ENCODE peak calls at places on chromosomes 6 and 20, in six cellular contexts. U is mammary epithelial cell, H is adrenal gland, C is lung, A is stomach, X is transverse colon. Q is an unnamed sample.

GRCh38 chr6:6251555-6252280 is 68.7 kb downstream of the F13A1 start:
- DNase-seq in U (no peak), H (no peak), C (no peak), A (no peak), X (no peak), Q (no peak)

GRCh38 chr6:37029249-37029959 is 23.9 kb downstream of the FGD2 start:
- DNase-seq in U (peak; percentile 77), H (peak; percentile 90), C (peak; percentile 67), A (peak; percentile 65), X (peak; percentile 65), Q (peak; percentile 53)

GRCh38 chr20:49668181-49668877 is 45.3 kb downstream of the B4GALT5 start:
- DNase-seq in U (no peak), H (peak; percentile 47), C (no peak), A (peak; percentile 61), X (peak; percentile 73), Q (no peak)

GRCh38 chr6:126033696-126034095 is 47.4 kb downstream of the TRMT11 start:
- DNase-seq in U (peak; percentile 58), H (peak; percentile 52), C (no peak), A (no peak), X (peak; percentile 19), Q (peak; percentile 13)

GRCh38 chr6:40671338-40672050 is 84.3 kb upstream of the LRFN2 start:
- DNase-seq in U (no peak), H (no peak), C (no peak), A (peak; percentile 34), X (peak; percentile 22), Q (peak; percentile 4)

GRCh38 chr6:7324520-7324919 is 11.5 kb upstream of the SSR1 start:
- DNase-seq in U (no peak), H (peak; percentile 35), C (no peak), A (no peak), X (peak; percentile 21), Q (no peak)

GRCh38 chr6:45677381-45677992 is 299.8 kb upstream of the SUPT3H start:
- DNase-seq in U (no peak), H (peak; percentile 54), C (no peak), A (peak; percentile 59), X (peak; percentile 55), Q (no peak)

GRCh38 chr20:48682529-48683385 is 145.0 kb downstream of the PREX1 start:
- DNase-seq in U (peak; percentile 32), H (peak; percentile 97), C (peak; percentile 89), A (peak; percentile 97), X (peak; percentile 89), Q (peak; percentile 100)

GRCh38 chr6:81753709-81754678 is 1.5 kb upstream of the TENT5A start:
- DNase-seq in U (peak; percentile 36), H (peak; percentile 90), C (peak; percentile 87), A (peak; percentile 81), X (peak; percentile 89), Q (peak; percentile 87)

GRCh38 chr20:56483970-56484369 is 15.5 kb downstream of the RTF2 start:
- DNase-seq in U (no peak), H (no peak), C (no peak), A (no peak), X (no peak), Q (no peak)

GRCh38 chr6:45442716-45443115 is 65.0 kb upstream of the SUPT3H start:
- DNase-seq in U (no peak), H (no peak), C (no peak), A (no peak), X (no peak), Q (no peak)

GRCh38 chr6:121055572-121056163 is 278.6 kb downstream of the TBC1D32 start:
- DNase-seq in U (peak; percentile 40), H (no peak), C (no peak), A (no peak), X (no peak), Q (no peak)

GRCh38 chr6:131101911-131102680 is 33.2 kb upstream of the AKAP7 start:
- DNase-seq in U (peak; percentile 32), H (no peak), C (no peak), A (no peak), X (no peak), Q (no peak)

GRCh38 chr20:1854246-1854645 is 41.0 kb upstream of the SIRPA start:
- DNase-seq in U (no peak), H (no peak), C (no peak), A (no peak), X (no peak), Q (no peak)

GRCh38 chr20:60209048-60209447 is 250.8 kb downstream of the CDH26 start:
- DNase-seq in U (no peak), H (no peak), C (no peak), A (no peak), X (no peak), Q (no peak)

GRCh38 chr6:73028124-73028766 is 197.1 kb downstream of the KHDC1L start:
- DNase-seq in U (no peak), H (no peak), C (no peak), A (no peak), X (no peak), Q (no peak)

GRCh38 chr20:6083926-6084325 is 30.1 kb upstream of the LRRN4 start:
- DNase-seq in U (no peak), H (no peak), C (no peak), A (no peak), X (no peak), Q (peak; percentile 26)

GRCh38 chr6:118783931-118784528 is 109.9 kb upstream of the ASF1A start:
- DNase-seq in U (peak; percentile 15), H (no peak), C (no peak), A (no peak), X (no peak), Q (no peak)

GRCh38 chr6:97215157-97215769 is 67.8 kb downstream of the MMS22L start:
- DNase-seq in U (peak; percentile 8), H (peak; percentile 62), C (no peak), A (no peak), X (peak; percentile 10), Q (peak; percentile 8)

GRCh38 chr6:36098920-36099647 is 31.2 kb upstream of the MAPK13 start:
- DNase-seq in U (no peak), H (no peak), C (no peak), A (no peak), X (no peak), Q (no peak)

GRCh38 chr6:7104752-7105151 is 3.0 kb upstream of the RREB1 start:
- DNase-seq in U (no peak), H (no peak), C (no peak), A (no peak), X (no peak), Q (no peak)

GRCh38 chr6:168096271-168096764 is 17.3 kb upstream of the FRMD1 start:
- DNase-seq in U (no peak), H (no peak), C (no peak), A (no peak), X (no peak), Q (no peak)

GRCh38 chr6:148776321-148776966 is 29.6 kb downstream of the UST start:
- DNase-seq in U (peak; percentile 84), H (peak; percentile 42), C (no peak), A (no peak), X (no peak), Q (no peak)

GRCh38 chr20:54167909-54168872 is 5.6 kb downstream of the CYP24A1 start:
- DNase-seq in U (no peak), H (no peak), C (no peak), A (no peak), X (no peak), Q (no peak)

GRCh38 chr20:34037767-34038166 is 44.1 kb downstream of the RALY start:
- DNase-seq in U (no peak), H (no peak), C (no peak), A (no peak), X (no peak), Q (no peak)

GRCh38 chr6:108895591-108895990 is 47.4 kb downstream of the ARMC2 start:
- DNase-seq in U (no peak), H (no peak), C (no peak), A (no peak), X (no peak), Q (no peak)

DNA sequence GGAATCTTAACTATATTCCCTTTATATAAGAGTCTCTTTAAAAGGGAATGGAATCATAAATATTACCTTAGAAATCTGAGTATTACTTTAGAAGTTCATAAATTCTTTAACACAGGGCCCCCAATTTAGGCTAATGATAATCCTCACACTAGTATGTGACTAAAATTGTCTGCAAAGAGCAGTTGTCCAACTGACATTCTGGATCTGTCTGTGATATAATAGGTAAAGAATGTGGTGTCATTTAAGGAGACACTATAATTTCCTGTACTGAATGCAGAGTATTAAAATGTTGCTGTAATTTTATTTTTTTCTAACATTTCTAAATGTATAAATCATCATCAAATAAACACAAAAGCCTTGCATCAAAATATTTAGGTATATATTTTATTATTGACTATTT is 128.5 kb upstream of the DST start:
- DNase-seq in U (no peak), H (no peak), C (no peak), A (no peak), X (no peak), Q (no peak)
- H3K4me1 ChIP-seq in U (peaks cover 17% of the 10 kb centered on the region), H (peaks cover 10% of the 10 kb centered on the region), C (peaks cover 18% of the 10 kb centered on the region), A (no peaks in the 10 kb centered on the region), X (no peaks in the 10 kb centered on the region), Q (peaks cover 12% of the 10 kb centered on the region)

GRCh38 chr6:18792832-18793231 is 405.7 kb downstream of the RNF144B start:
- DNase-seq in U (no peak), H (no peak), C (no peak), A (no peak), X (no peak), Q (no peak)
- TF ChIP-seq CTCF in U (no peak), H (no peak), C (no peak), A (no peak), X (no peak), Q (no peak)

DNA sequence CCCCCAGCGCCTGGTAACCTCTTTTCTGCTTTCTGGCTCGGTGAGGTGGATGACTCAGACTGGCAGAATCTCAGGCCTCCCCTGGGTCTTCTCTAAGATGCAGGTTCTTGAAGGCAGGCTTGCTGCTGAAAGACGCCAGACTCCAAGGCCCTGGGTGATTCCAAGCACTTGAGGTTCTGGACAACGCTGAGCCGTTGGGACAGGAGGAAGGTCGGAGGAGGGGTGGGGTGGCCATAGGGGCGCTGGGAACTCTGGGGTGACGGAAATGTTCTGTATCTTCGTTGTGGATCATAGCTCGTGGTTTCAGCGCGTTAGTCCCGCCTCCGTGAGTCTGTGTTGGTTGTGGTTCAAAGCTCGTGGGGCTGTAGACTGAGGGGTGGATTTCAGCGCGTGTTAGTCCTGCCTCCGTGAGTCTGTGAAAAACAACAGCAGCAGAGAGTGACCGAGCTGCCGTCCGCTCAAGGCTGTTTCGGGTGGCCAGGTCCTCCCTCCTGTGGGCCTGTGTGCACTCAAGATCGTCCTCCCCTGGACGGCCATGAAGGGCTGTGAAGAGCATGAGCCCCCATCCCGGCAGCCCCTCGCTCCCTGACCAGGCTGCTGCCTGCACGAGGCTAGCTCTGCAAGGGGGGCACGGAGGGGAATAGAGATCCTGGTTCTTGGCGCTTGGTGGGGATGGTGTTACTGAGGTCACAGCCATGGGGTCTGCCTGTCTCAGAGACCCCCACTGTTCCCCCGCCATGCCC is 7.7 kb downstream of the NTSR1 start:
- DNase-seq in U (no peak), H (no peak), C (no peak), A (no peak), X (no peak), Q (no peak)
- H3K27ac ChIP-seq in U (no peak overlapping the region), H (no peak overlapping the region), C (no peak overlapping the region), A (no peak overlapping the region), X (peak overlapping the region; percentile 55), Q (no peak overlapping the region)

GRCh38 chr6:64103480-64103879 is 467.9 kb downstream of the PHF3 start:
- DNase-seq in U (no peak), H (no peak), C (no peak), A (no peak), X (no peak), Q (no peak)
- H3K4me1 ChIP-seq in U (no peaks in the 10 kb centered on the region), H (no peaks in the 10 kb centered on the region), C (no peaks in the 10 kb centered on the region), A (no peaks in the 10 kb centered on the region), X (no peaks in the 10 kb centered on the region), Q (no peaks in the 10 kb centered on the region)

GRCh38 chr6:4848382-4849068 is 72.3 kb downstream of the CDYL start:
- DNase-seq in U (no peak), H (peak; percentile 25), C (no peak), A (peak; percentile 49), X (peak; percentile 16), Q (no peak)
- TF ChIP-seq CTCF in U (peak; percentile 27), H (no peak), C (no peak), A (no peak), X (peak; percentile 20), Q (no peak)

GRCh38 chr6:107560657-107561056 is 70.7 kb downstream of the SOBP start:
- DNase-seq in U (no peak), H (peak; percentile 32), C (no peak), A (no peak), X (no peak), Q (no peak)
- H3K27ac ChIP-seq in U (no peak overlapping the region), H (no peak overlapping the region), C (no peak overlapping the region), A (peak overlapping the region; percentile 38), X (peak overlapping the region; percentile 63), Q (no peak overlapping the region)

Q was measured in thyroid gland.